ENCODE peak calls at places on chromosomes 7 and 10, in ten cellular contexts. One of them, this sample, is unnamed.

GRCh38 chr10:70034252-70034651 is 18.4 kb upstream of the MACROH2A2 start:
- DNase-seq in NCI-H1092 treated with DMSO at 0.1 percent for 48 hours: no peak
- DNase-seq in aorta: no peak
- DNase-seq in WERI-Rb-1: peak
- DNase-seq in activated naive CD4-positive, alpha-beta T cell treated with Interleukin-2 at 50 U/mL for 16 hours: no peak
- DNase-seq in amniotic epithelial cell: no peak
- DNase-seq in iPS DF 19.7: no peak
- DNase-seq in neural crest cell: no peak
- DNase-seq in neuronal stem cell: no peak
- DNase-seq in A549: no peak
- DNase-seq in this sample: no peak

GRCh38 chr7:50812847-50813475 is 30.3 kb upstream of the GRB10 start:
- DNase-seq in NCI-H1092 treated with DMSO at 0.1 percent for 48 hours: no peak
- DNase-seq in aorta: peak
- DNase-seq in WERI-Rb-1: no peak
- DNase-seq in activated naive CD4-positive, alpha-beta T cell treated with Interleukin-2 at 50 U/mL for 16 hours: no peak
- DNase-seq in amniotic epithelial cell: peak
- DNase-seq in iPS DF 19.7: no peak
- DNase-seq in neural crest cell: no peak
- DNase-seq in neuronal stem cell: no peak
- DNase-seq in A549: peak
- DNase-seq in this sample: peak

GRCh38 chr7:110988890-110989501 is 101.9 kb upstream of the LRRN3 start:
- DNase-seq in NCI-H1092 treated with DMSO at 0.1 percent for 48 hours: no peak
- DNase-seq in aorta: no peak
- DNase-seq in WERI-Rb-1: no peak
- DNase-seq in activated naive CD4-positive, alpha-beta T cell treated with Interleukin-2 at 50 U/mL for 16 hours: no peak
- DNase-seq in amniotic epithelial cell: no peak
- DNase-seq in iPS DF 19.7: no peak
- DNase-seq in neural crest cell: no peak
- DNase-seq in neuronal stem cell: no peak
- DNase-seq in A549: no peak
- DNase-seq in this sample: no peak

GRCh38 chr10:20855398-20856038 is 41.6 kb downstream of the NEBL start:
- DNase-seq in NCI-H1092 treated with DMSO at 0.1 percent for 48 hours: peak
- DNase-seq in aorta: no peak
- DNase-seq in WERI-Rb-1: no peak
- DNase-seq in activated naive CD4-positive, alpha-beta T cell treated with Interleukin-2 at 50 U/mL for 16 hours: no peak
- DNase-seq in amniotic epithelial cell: peak
- DNase-seq in iPS DF 19.7: no peak
- DNase-seq in neural crest cell: no peak
- DNase-seq in neuronal stem cell: peak
- DNase-seq in A549: peak
- DNase-seq in this sample: no peak

GRCh38 chr10:103197177-103197576 is 4.1 kb upstream of the NT5C2 start:
- DNase-seq in NCI-H1092 treated with DMSO at 0.1 percent for 48 hours: no peak
- DNase-seq in aorta: peak
- DNase-seq in WERI-Rb-1: no peak
- DNase-seq in activated naive CD4-positive, alpha-beta T cell treated with Interleukin-2 at 50 U/mL for 16 hours: no peak
- DNase-seq in amniotic epithelial cell: peak
- DNase-seq in iPS DF 19.7: no peak
- DNase-seq in neural crest cell: no peak
- DNase-seq in neuronal stem cell: no peak
- DNase-seq in A549: peak
- DNase-seq in this sample: no peak

GRCh38 chr10:103333934-103334520 is 16.9 kb downstream of the PCGF6 start:
- DNase-seq in NCI-H1092 treated with DMSO at 0.1 percent for 48 hours: peak
- DNase-seq in aorta: no peak
- DNase-seq in WERI-Rb-1: no peak
- DNase-seq in activated naive CD4-positive, alpha-beta T cell treated with Interleukin-2 at 50 U/mL for 16 hours: no peak
- DNase-seq in amniotic epithelial cell: peak
- DNase-seq in iPS DF 19.7: no peak
- DNase-seq in neural crest cell: no peak
- DNase-seq in neuronal stem cell: no peak
- DNase-seq in A549: peak
- DNase-seq in this sample: no peak

GRCh38 chr7:149774237-149775175 is 1.1 kb upstream of the ZNF467 start:
- DNase-seq in NCI-H1092 treated with DMSO at 0.1 percent for 48 hours: peak
- DNase-seq in aorta: no peak
- DNase-seq in WERI-Rb-1: peak
- DNase-seq in activated naive CD4-positive, alpha-beta T cell treated with Interleukin-2 at 50 U/mL for 16 hours: no peak
- DNase-seq in amniotic epithelial cell: no peak
- DNase-seq in iPS DF 19.7: no peak
- DNase-seq in neural crest cell: no peak
- DNase-seq in neuronal stem cell: no peak
- DNase-seq in A549: peak
- DNase-seq in this sample: no peak

GRCh38 chr10:125164421-125164820 is 4.1 kb upstream of the CTBP2 start:
- DNase-seq in NCI-H1092 treated with DMSO at 0.1 percent for 48 hours: no peak
- DNase-seq in aorta: no peak
- DNase-seq in WERI-Rb-1: no peak
- DNase-seq in activated naive CD4-positive, alpha-beta T cell treated with Interleukin-2 at 50 U/mL for 16 hours: no peak
- DNase-seq in amniotic epithelial cell: no peak
- DNase-seq in iPS DF 19.7: no peak
- DNase-seq in neural crest cell: no peak
- DNase-seq in neuronal stem cell: no peak
- DNase-seq in A549: no peak
- DNase-seq in this sample: no peak

GRCh38 chr7:101368422-101369165 is 5.9 kb downstream of the COL26A1 start:
- DNase-seq in NCI-H1092 treated with DMSO at 0.1 percent for 48 hours: no peak
- DNase-seq in aorta: no peak
- DNase-seq in WERI-Rb-1: no peak
- DNase-seq in activated naive CD4-positive, alpha-beta T cell treated with Interleukin-2 at 50 U/mL for 16 hours: no peak
- DNase-seq in amniotic epithelial cell: no peak
- DNase-seq in iPS DF 19.7: no peak
- DNase-seq in neural crest cell: no peak
- DNase-seq in neuronal stem cell: no peak
- DNase-seq in A549: no peak
- DNase-seq in this sample: no peak